ENCODE peak calls at places on chromosomes 7 and 10, in four cellular contexts. One of them, this sample, is unnamed.
A peak's percentile ranks its signal among the peaks of the same experiment; 100 is the strongest.

GRCh38 chr7:27869060-27869459 is 129.1 kb downstream of the TAX1BP1 start:
- DNase-seq in coronary artery: no peak
- DNase-seq in pancreas: no peak
- DNase-seq in lower lobe of right lung: no peak
- DNase-seq in this sample: no peak

GRCh38 chr10:10794776-10795175 is 222.9 kb upstream of the CELF2 start:
- DNase-seq in pancreas: no peak
- DNase-seq in lower lobe of right lung: no peak
- DNase-seq in coronary artery: no peak
- DNase-seq in this sample: no peak

GRCh38 chr10:69835875-69836727 is 34.4 kb downstream of the COL13A1 start:
- DNase-seq in coronary artery: no peak
- DNase-seq in pancreas: no peak
- DNase-seq in lower lobe of right lung: no peak
- DNase-seq in this sample: no peak

GRCh38 chr10:22253578-22253882 is 35.7 kb upstream of the EBLN1 start:
- DNase-seq in coronary artery: no peak
- DNase-seq in lower lobe of right lung: peak; percentile 64
- DNase-seq in pancreas: peak; percentile 43
- DNase-seq in this sample: no peak

GRCh38 chr10:44832595-44833390 is 78.3 kb upstream of the TMEM72 start:
- DNase-seq in coronary artery: no peak
- DNase-seq in lower lobe of right lung: no peak
- DNase-seq in pancreas: no peak
- DNase-seq in this sample: no peak

GRCh38 chr7:51645707-51646298 is 329.2 kb upstream of the COBL start:
- DNase-seq in lower lobe of right lung: no peak
- DNase-seq in coronary artery: peak; percentile 35
- DNase-seq in pancreas: no peak
- DNase-seq in this sample: no peak

GRCh38 chr7:70681847-70682350 is 450.0 kb upstream of the GALNT17 start:
- DNase-seq in coronary artery: no peak
- DNase-seq in pancreas: no peak
- DNase-seq in lower lobe of right lung: no peak
- DNase-seq in this sample: no peak

GRCh38 chr7:156147104-156147503 is 334.8 kb upstream of the SHH start:
- DNase-seq in pancreas: no peak
- DNase-seq in coronary artery: no peak
- DNase-seq in lower lobe of right lung: no peak
- DNase-seq in this sample: no peak

GRCh38 chr10:13337827-13338196 is 10.3 kb downstream of the SEPHS1 start:
- DNase-seq in coronary artery: no peak
- DNase-seq in lower lobe of right lung: no peak
- DNase-seq in pancreas: no peak
- DNase-seq in this sample: no peak

GRCh38 chr10:122499491-122499941 is 38.2 kb downstream of the HTRA1 start:
- DNase-seq in coronary artery: no peak
- DNase-seq in pancreas: no peak
- DNase-seq in lower lobe of right lung: no peak
- DNase-seq in this sample: no peak

GRCh38 chr7:31791881-31792280 is 104.9 kb downstream of the PPP1R17 start:
- DNase-seq in lower lobe of right lung: no peak
- DNase-seq in coronary artery: no peak
- DNase-seq in pancreas: no peak
- DNase-seq in this sample: no peak

GRCh38 chr10:93363891-93364648 is 118.1 kb downstream of the MYOF start:
- DNase-seq in coronary artery: no peak
- DNase-seq in lower lobe of right lung: peak; percentile 89
- DNase-seq in pancreas: peak; percentile 43
- DNase-seq in this sample: no peak

GRCh38 chr7:140324714-140325113 is 73.6 kb downstream of the SLC37A3 start:
- DNase-seq in pancreas: no peak
- DNase-seq in lower lobe of right lung: no peak
- DNase-seq in coronary artery: no peak
- DNase-seq in this sample: no peak

GRCh38 chr10:80192553-80192952 is 12.8 kb downstream of the ANXA11 start:
- DNase-seq in lower lobe of right lung: no peak
- DNase-seq in pancreas: no peak
- DNase-seq in coronary artery: no peak
- DNase-seq in this sample: no peak

GRCh38 chr7:156022483-156023459 is 210.5 kb upstream of the SHH start:
- DNase-seq in pancreas: no peak
- DNase-seq in coronary artery: no peak
- DNase-seq in lower lobe of right lung: no peak
- DNase-seq in this sample: peak; percentile 47

GRCh38 chr10:59536576-59537014 is 173.1 kb downstream of the SLC16A9 start:
- DNase-seq in pancreas: peak; percentile 9
- DNase-seq in lower lobe of right lung: peak; percentile 47
- DNase-seq in coronary artery: no peak
- DNase-seq in this sample: no peak

GRCh38 chr7:24972991-24973390 is 7.0 kb downstream of the OSBPL3 start:
- DNase-seq in lower lobe of right lung: no peak
- DNase-seq in coronary artery: no peak
- DNase-seq in pancreas: no peak
- DNase-seq in this sample: no peak

GRCh38 chr7:1787241-1787640 is 117.2 kb downstream of the ELFN1 start:
- DNase-seq in coronary artery: no peak
- DNase-seq in lower lobe of right lung: no peak
- DNase-seq in pancreas: no peak
- DNase-seq in this sample: peak; percentile 54

GRCh38 chr7:133830081-133830480 is 297.1 kb upstream of the LRGUK start:
- DNase-seq in coronary artery: no peak
- DNase-seq in pancreas: no peak
- DNase-seq in lower lobe of right lung: no peak
- DNase-seq in this sample: no peak

GRCh38 chr10:19493917-19494316 is 322.3 kb upstream of the PLXDC2 start:
- DNase-seq in pancreas: no peak
- DNase-seq in lower lobe of right lung: no peak
- DNase-seq in coronary artery: no peak
- DNase-seq in this sample: no peak

GRCh38 chr7:152587366-152587765 is 88.6 kb downstream of the XRCC2 start:
- DNase-seq in pancreas: no peak
- DNase-seq in lower lobe of right lung: no peak
- DNase-seq in coronary artery: no peak
- DNase-seq in this sample: no peak

GRCh38 chr7:78489851-78490250 is 691.3 kb downstream of the PHTF2 start:
- DNase-seq in pancreas: no peak
- DNase-seq in lower lobe of right lung: no peak
- DNase-seq in coronary artery: no peak
- DNase-seq in this sample: no peak

GRCh38 chr7:108973075-108973474 is 403.4 kb downstream of the DNAJB9 start:
- DNase-seq in coronary artery: no peak
- DNase-seq in pancreas: no peak
- DNase-seq in lower lobe of right lung: no peak
- DNase-seq in this sample: no peak

GRCh38 chr7:64878684-64879083 is 24.4 kb upstream of the ZNF273 start:
- DNase-seq in pancreas: no peak
- DNase-seq in coronary artery: no peak
- DNase-seq in lower lobe of right lung: no peak
- DNase-seq in this sample: no peak

GRCh38 chr10:30357806-30358205 is 8.7 kb upstream of the MTPAP start:
- DNase-seq in coronary artery: no peak
- DNase-seq in pancreas: no peak
- DNase-seq in lower lobe of right lung: no peak
- DNase-seq in this sample: no peak

GRCh38 chr7:28754027-28754426 is 204.1 kb downstream of the TRIL start:
- DNase-seq in pancreas: no peak
- DNase-seq in lower lobe of right lung: no peak
- DNase-seq in coronary artery: no peak
- DNase-seq in this sample: no peak

GRCh38 chr10:74255800-74256422 is 104.9 kb downstream of the ADK start:
- DNase-seq in lower lobe of right lung: no peak
- DNase-seq in pancreas: no peak
- DNase-seq in coronary artery: no peak
- DNase-seq in this sample: no peak

GRCh38 chr10:128854965-128855364 is 612.1 kb upstream of the MGMT start:
- DNase-seq in pancreas: peak; percentile 82
- DNase-seq in coronary artery: no peak
- DNase-seq in lower lobe of right lung: peak; percentile 81
- DNase-seq in this sample: no peak

GRCh38 chr7:87628780-87629569 is 777 bp downstream of the RUNDC3B start:
- DNase-seq in pancreas: peak; percentile 77
- DNase-seq in lower lobe of right lung: peak; percentile 51
- DNase-seq in coronary artery: no peak
- DNase-seq in this sample: no peak

GRCh38 chr10:21523557-21524008 is 1.9 kb downstream of the SKIDA1 start:
- DNase-seq in pancreas: no peak
- DNase-seq in coronary artery: no peak
- DNase-seq in lower lobe of right lung: no peak
- DNase-seq in this sample: no peak

DNA sequence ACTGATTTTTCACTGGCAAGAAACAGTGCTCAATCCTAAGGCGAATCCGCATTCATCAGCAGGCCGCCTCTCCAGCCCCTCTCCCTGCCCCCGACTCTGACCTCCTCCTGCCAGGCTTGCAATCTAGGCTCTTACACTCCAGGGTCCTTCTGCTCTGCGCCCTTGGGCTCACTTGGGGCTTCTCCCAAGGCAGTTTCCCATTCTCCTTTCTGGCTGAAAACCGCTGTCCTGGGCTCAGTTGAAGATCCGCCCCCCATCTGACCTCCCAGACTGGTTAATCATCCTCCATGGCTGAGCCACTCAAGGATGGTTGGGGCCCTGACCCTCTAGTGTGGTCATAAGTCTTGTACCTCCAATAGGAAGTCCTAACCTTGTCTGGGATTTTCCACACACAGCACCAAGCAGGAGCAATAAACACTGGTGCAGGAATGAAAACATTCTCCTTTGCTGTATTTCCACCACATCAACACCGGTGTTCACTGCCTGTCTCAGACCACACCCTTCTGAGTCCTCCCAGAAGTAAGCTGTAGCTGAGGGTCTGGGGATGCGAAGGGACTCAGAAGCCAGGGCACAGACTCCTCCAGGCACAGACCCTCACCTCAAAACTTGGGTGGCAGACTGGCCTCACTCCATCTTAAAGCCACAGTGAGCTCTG is 42.4 kb downstream of the TNS3 start:
- DNase-seq in coronary artery: no peak
- DNase-seq in pancreas: no peak
- DNase-seq in lower lobe of right lung: no peak
- DNase-seq in this sample: no peak
- TF ChIP-seq CTCF in coronary artery: no peak
- TF ChIP-seq CTCF in pancreas: no peak
- TF ChIP-seq CTCF in lower lobe of right lung: no peak
- TF ChIP-seq CTCF in this sample: no peak

DNA sequence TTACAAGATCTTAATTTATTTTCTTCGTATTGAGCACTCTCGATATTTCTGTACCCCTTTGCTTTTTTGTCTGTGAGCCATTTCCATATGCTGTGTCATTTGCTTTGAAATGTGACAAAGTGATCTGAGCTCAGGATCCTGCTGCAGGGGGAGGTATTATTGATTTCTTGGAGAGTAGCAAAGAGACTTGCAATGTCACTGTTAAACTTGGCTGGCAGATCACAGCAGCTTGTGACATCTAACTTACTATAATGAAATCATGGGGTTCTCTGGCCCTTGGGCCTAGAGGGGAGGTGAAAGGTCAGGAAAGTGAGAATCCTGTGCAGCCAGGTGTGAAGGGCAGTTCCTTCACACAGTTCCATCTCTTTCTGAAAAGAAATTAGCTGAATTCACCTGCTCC is 923.4 kb downstream of the REEP3 start:
- DNase-seq in coronary artery: no peak
- DNase-seq in lower lobe of right lung: no peak
- DNase-seq in pancreas: no peak
- DNase-seq in this sample: no peak
- TF ChIP-seq CTCF in coronary artery: no peak
- TF ChIP-seq CTCF in lower lobe of right lung: no peak
- TF ChIP-seq CTCF in pancreas: no peak
- TF ChIP-seq CTCF in this sample: no peak

GRCh38 chr10:73215749-73216148 is 31.3 kb downstream of the DNAJC9 start:
- DNase-seq in pancreas: no peak
- DNase-seq in lower lobe of right lung: no peak
- DNase-seq in coronary artery: no peak
- DNase-seq in this sample: no peak
- TF ChIP-seq CTCF in pancreas: no peak
- TF ChIP-seq CTCF in lower lobe of right lung: no peak
- TF ChIP-seq CTCF in coronary artery: no peak
- TF ChIP-seq CTCF in this sample: no peak

GRCh38 chr7:29920491-29920890 is 69.1 kb downstream of the SCRN1 start:
- DNase-seq in pancreas: no peak
- DNase-seq in lower lobe of right lung: no peak
- DNase-seq in coronary artery: no peak
- DNase-seq in this sample: no peak

GRCh38 chr7:29919790-29920189 is 69.8 kb downstream of the SCRN1 start:
- DNase-seq in lower lobe of right lung: no peak
- DNase-seq in coronary artery: no peak
- DNase-seq in pancreas: no peak
- DNase-seq in this sample: no peak

GRCh38 chr7:29924006-29924405 is 65.6 kb downstream of the SCRN1 start:
- DNase-seq in lower lobe of right lung: no peak
- DNase-seq in coronary artery: no peak
- DNase-seq in pancreas: no peak
- DNase-seq in this sample: no peak

GRCh38 chr7:29923231-29923630 is 66.4 kb downstream of the SCRN1 start:
- DNase-seq in pancreas: no peak
- DNase-seq in lower lobe of right lung: no peak
- DNase-seq in coronary artery: no peak
- DNase-seq in this sample: no peak

DNA sequence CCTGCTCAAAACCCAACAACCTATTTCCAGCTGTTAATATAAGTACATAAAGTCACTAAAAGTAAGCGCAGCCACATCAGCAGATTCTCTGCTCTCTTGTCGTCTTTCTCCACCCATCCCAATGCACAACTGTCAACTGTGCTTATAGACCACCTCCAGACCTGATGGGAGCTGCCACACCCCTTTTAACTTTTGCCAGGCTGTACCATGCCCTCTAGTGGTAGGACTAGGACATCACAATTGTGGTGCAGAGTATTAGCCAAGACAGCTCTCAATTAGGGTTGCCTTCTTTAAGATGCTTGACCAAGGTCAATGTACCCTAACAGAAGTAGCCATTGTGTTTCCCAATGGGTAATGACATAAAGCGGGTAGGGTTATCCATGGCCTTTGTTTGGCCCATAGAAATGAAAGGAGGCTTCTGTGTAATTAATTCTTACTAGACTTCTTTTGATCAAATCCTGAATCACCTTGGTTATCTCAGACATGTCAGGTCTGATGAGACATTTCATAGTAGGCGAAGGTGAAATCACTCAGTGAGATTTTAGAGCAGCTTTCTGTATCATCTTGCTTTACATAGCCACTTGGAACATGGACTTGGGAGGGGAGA is 68.1 kb downstream of the SCRN1 start:
- DNase-seq in pancreas: no peak
- DNase-seq in lower lobe of right lung: no peak
- DNase-seq in coronary artery: no peak
- DNase-seq in this sample: no peak
- TF ChIP-seq CTCF in pancreas: peak; percentile 80
- TF ChIP-seq CTCF in lower lobe of right lung: peak; percentile 85
- TF ChIP-seq CTCF in coronary artery: peak; percentile 72
- TF ChIP-seq CTCF in this sample: peak; percentile 94

GRCh38 chr10:108112218-108112617 is 947.7 kb upstream of the SORCS1 start:
- DNase-seq in lower lobe of right lung: no peak
- DNase-seq in coronary artery: no peak
- DNase-seq in pancreas: no peak
- DNase-seq in this sample: no peak
- TF ChIP-seq CTCF in lower lobe of right lung: no peak
- TF ChIP-seq CTCF in coronary artery: no peak
- TF ChIP-seq CTCF in pancreas: no peak
- TF ChIP-seq CTCF in this sample: peak; percentile 61

This sample was measured in type B pancreatic cell.